ENCODE peak calls at places on chromosomes 12 and 14, in eight cellular contexts. U, M, Z, N, E, W, O and D are unnamed samples. For H3K27me3, the result is how much of the 10 kb centered on the place peaks cover.

GRCh38 chr14:75422169-75422568 is 5.7 kb upstream of the JDP2 start:
- DNase-seq in U (no peak), O (no peak), E (no peak), Z (peak), M (no peak), W (no peak), N (no peak), D (no peak)

GRCh38 chr12:27652174-27652763 is 44.0 kb upstream of the REP15 start:
- DNase-seq in W (peak), N (peak), U (peak), E (peak), Z (peak), M (no peak), O (no peak), D (no peak)

GRCh38 chr12:3168775-3169221 is 91.6 kb downstream of the TSPAN9 start:
- DNase-seq in M (no peak), W (no peak), E (peak), U (no peak), Z (peak), N (no peak), O (peak), D (peak)

GRCh38 chr14:64296561-64296960 is 2.4 kb upstream of the ESR2 start:
- DNase-seq in U (no peak), W (no peak), O (no peak), N (no peak), M (no peak), Z (no peak), E (peak), D (no peak)

GRCh38 chr12:3669594-3669993 is 83.3 kb downstream of the CRACR2A start:
- DNase-seq in O (no peak), E (no peak), W (no peak), M (no peak), N (no peak), U (no peak), Z (no peak), D (no peak)

GRCh38 chr12:15928345-15928744 is 17.2 kb downstream of the DERA start:
- DNase-seq in Z (peak), W (no peak), U (no peak), E (peak), N (no peak), O (no peak), M (no peak), D (no peak)

GRCh38 chr12:46830731-46831334 is 5.0 kb upstream of the SLC38A4 start:
- DNase-seq in E (peak), U (no peak), M (peak), Z (no peak), O (peak), W (no peak), N (no peak), D (no peak)

GRCh38 chr14:103136388-103137271 is 13.4 kb downstream of the TNFAIP2 start:
- DNase-seq in M (no peak), O (peak), W (no peak), N (no peak), E (peak), U (no peak), Z (no peak), D (no peak)

GRCh38 chr12:75660805-75661404 is 149.5 kb upstream of the KRR1 start:
- DNase-seq in E (no peak), W (no peak), N (no peak), Z (no peak), U (no peak), O (no peak), M (no peak), D (no peak)

GRCh38 chr12:31238764-31239387 is 87.1 kb downstream of the SINHCAF start:
- DNase-seq in W (peak), N (peak), U (peak), Z (no peak), E (peak), M (peak), O (peak), D (no peak)

GRCh38 chr12:12839003-12839395 is 25.9 kb downstream of the DDX47 start:
- DNase-seq in W (no peak), Z (no peak), E (no peak), M (no peak), U (no peak), O (no peak), N (no peak), D (no peak)

GRCh38 chr12:75553398-75553797 is 42.0 kb upstream of the KRR1 start:
- DNase-seq in E (no peak), O (no peak), U (peak), N (no peak), W (no peak), M (no peak), Z (no peak), D (no peak)

GRCh38 chr14:52641745-52642144 is 53.6 kb downstream of the ERO1A start:
- DNase-seq in E (no peak), W (no peak), M (no peak), U (no peak), N (no peak), O (no peak), Z (no peak), D (no peak)

GRCh38 chr12:116534341-116535121 is 24.6 kb upstream of the MAP1LC3B2 start:
- DNase-seq in E (no peak), M (no peak), N (no peak), U (no peak), O (no peak), Z (no peak), W (peak), D (no peak)

GRCh38 chr12:5467941-5468340 is 36.0 kb downstream of the NTF3 start:
- DNase-seq in E (no peak), U (no peak), M (no peak), Z (no peak), O (no peak), N (no peak), W (no peak), D (no peak)

GRCh38 chr12:123532808-123533649 is 490 bp downstream of the RILPL1 start:
- DNase-seq in U (no peak), Z (no peak), E (peak), W (no peak), O (peak), N (no peak), M (peak), D (peak)

GRCh38 chr14:88864198-88864597 is 39.7 kb downstream of the TTC8 start:
- DNase-seq in Z (no peak), E (no peak), O (no peak), W (no peak), M (no peak), N (no peak), U (no peak), D (no peak)

GRCh38 chr14:92704821-92705220 is 43.6 kb downstream of the LGMN start:
- DNase-seq in M (no peak), U (no peak), W (no peak), O (no peak), E (no peak), Z (no peak), N (no peak), D (no peak)

GRCh38 chr12:127941332-127941731 is 325.6 kb upstream of the TMEM132C start:
- DNase-seq in W (no peak), N (no peak), E (no peak), Z (no peak), O (no peak), M (no peak), U (no peak), D (no peak)

GRCh38 chr12:92068441-92068840 is 77.2 kb downstream of the BTG1 start:
- DNase-seq in O (no peak), E (peak), N (no peak), U (no peak), W (peak), M (no peak), Z (no peak), D (no peak)

GRCh38 chr14:55123101-55123500 is 6.0 kb upstream of the LGALS3 start:
- DNase-seq in N (no peak), W (peak), Z (peak), E (peak), U (no peak), O (no peak), M (no peak), D (no peak)

GRCh38 chr14:66043921-66044320 is 442.2 kb upstream of the CCDC196 start:
- DNase-seq in Z (no peak), O (no peak), U (no peak), N (no peak), M (no peak), W (no peak), E (peak), D (no peak)

GRCh38 chr12:75479963-75480461 is 543 bp upstream of the GLIPR1 start:
- DNase-seq in N (peak), M (no peak), E (peak), Z (peak), U (no peak), W (no peak), O (no peak), D (peak)

GRCh38 chr12:77232045-77232444 is 166.7 kb upstream of the E2F7 start:
- DNase-seq in M (no peak), O (no peak), U (no peak), E (peak), W (no peak), N (no peak), Z (peak), D (no peak)

GRCh38 chr12:124621296-124621660 is 53.9 kb upstream of the NCOR2 start:
- DNase-seq in O (peak), Z (peak), N (no peak), W (no peak), M (no peak), U (no peak), E (peak), D (no peak)

GRCh38 chr14:26863736-26864135 is 265.9 kb upstream of the NOVA1 start:
- DNase-seq in E (peak), W (no peak), Z (no peak), N (no peak), M (no peak), U (no peak), O (no peak), D (no peak)

GRCh38 chr14:33617154-33617553 is 333.7 kb downstream of the EGLN3 start:
- DNase-seq in N (no peak), W (no peak), O (no peak), E (peak), M (no peak), Z (peak), U (no peak), D (no peak)

GRCh38 chr12:3224530-3224903 is 147.3 kb downstream of the TSPAN9 start:
- DNase-seq in O (no peak), Z (no peak), U (no peak), N (no peak), M (no peak), W (peak), E (no peak), D (no peak)

GRCh38 chr14:24941719-24942118 is 108.2 kb downstream of the STXBP6 start:
- DNase-seq in E (no peak), W (no peak), U (no peak), O (no peak), N (no peak), M (peak), Z (no peak), D (no peak)

GRCh38 chr12:42024495-42024830 is 120.2 kb downstream of the GXYLT1 start:
- DNase-seq in N (no peak), W (no peak), O (no peak), Z (no peak), U (no peak), E (no peak), M (no peak), D (no peak)

GRCh38 chr12:70398002-70398401 is 31.9 kb downstream of the KCNMB4 start:
- DNase-seq in E (no peak), U (peak), W (no peak), M (no peak), O (no peak), Z (no peak), N (no peak), D (no peak)

GRCh38 chr12:12157424-12157823 is 86.7 kb downstream of the BCL2L14 start:
- DNase-seq in M (no peak), E (peak), W (no peak), N (no peak), O (no peak), U (no peak), Z (no peak), D (no peak)

GRCh38 chr14:73467377-73467776 is 9.0 kb upstream of the NUMB start:
- DNase-seq in E (peak), O (no peak), U (no peak), N (no peak), M (no peak), W (no peak), Z (no peak), D (no peak)

GRCh38 chr12:50924439-50925341 is 27.7 kb upstream of the HIGD1C start:
- DNase-seq in W (peak), N (no peak), E (peak), U (peak), O (peak), Z (peak), M (peak), D (peak)

GRCh38 chr14:81946808-81947798 is 413.4 kb upstream of the SEL1L start:
- DNase-seq in M (no peak), E (peak), O (no peak), W (no peak), Z (no peak), N (no peak), U (no peak), D (no peak)

GRCh38 chr12:6336079-6336858 is 5.6 kb downstream of the TNFRSF1A start:
- DNase-seq in W (peak), O (peak), Z (peak), N (peak), U (no peak), E (peak), M (peak), D (no peak)

GRCh38 chr12:5622280-5622679 is 190.4 kb downstream of the NTF3 start:
- DNase-seq in U (no peak), W (no peak), M (no peak), Z (no peak), E (no peak), N (no peak), O (no peak), D (no peak)

GRCh38 chr14:104872469-104873341 is 7.6 kb downstream of the CEP170B start:
- DNase-seq in W (no peak), N (no peak), O (peak), E (peak), Z (no peak), M (peak), U (no peak), D (peak)

GRCh38 chr12:54258286-54258685 is 21.6 kb downstream of the CBX5 start:
- DNase-seq in Z (no peak), E (peak), W (no peak), M (no peak), N (no peak), U (no peak), O (no peak), D (no peak)

GRCh38 chr12:54259194-54260011 is 20.5 kb downstream of the CBX5 start:
- DNase-seq in E (peak), O (peak), Z (no peak), N (peak), U (peak), M (peak), W (peak), D (peak)

GRCh38 chr12:54261817-54262402 is 18.0 kb downstream of the CBX5 start:
- DNase-seq in E (peak), W (no peak), U (no peak), Z (no peak), N (no peak), M (no peak), O (no peak), D (no peak)

GRCh38 chr12:54265364-54265812 is 14.5 kb downstream of the CBX5 start:
- DNase-seq in W (peak), U (peak), Z (no peak), O (no peak), N (no peak), M (no peak), E (no peak), D (no peak)

GRCh38 chr12:54262403-54262925 is 17.5 kb downstream of the CBX5 start:
- DNase-seq in W (no peak), M (no peak), Z (no peak), O (no peak), N (no peak), U (peak), E (peak), D (no peak)
- H3K4me3 ChIP-seq in W (no peak), M (no peak), Z (no peak), O (no peak), N (no peak), U (no peak), E (no peak), D (no peak)

DNA sequence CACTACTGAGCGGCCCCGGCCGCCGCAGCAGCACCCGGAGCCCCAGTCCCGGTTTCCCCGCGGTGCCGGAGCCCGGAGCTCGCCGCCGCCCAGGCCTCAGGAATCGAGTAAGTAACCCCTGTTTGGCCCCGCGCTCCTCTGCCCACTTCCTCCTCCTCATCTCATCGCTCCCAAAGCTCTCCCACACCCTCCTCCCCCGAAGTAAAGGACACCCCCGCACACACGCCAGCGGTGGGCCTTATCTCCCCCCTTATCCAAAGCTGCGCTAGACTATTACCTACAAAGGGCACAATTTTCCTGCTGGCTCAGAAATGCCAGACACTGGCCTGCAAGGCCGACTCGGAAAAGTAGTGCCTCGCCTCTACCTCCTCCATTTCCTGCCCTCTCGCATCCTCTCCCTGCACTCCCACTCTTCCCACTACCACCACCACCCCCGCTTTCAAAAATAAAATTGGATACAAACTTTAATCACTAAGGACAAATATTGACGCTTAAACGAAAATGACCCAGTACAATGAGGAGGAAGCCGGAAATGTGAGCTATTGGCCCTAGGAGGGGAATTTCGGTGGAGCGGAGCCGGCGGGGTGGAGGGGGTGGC is 581 bp upstream of the FOXG1 start:
- DNase-seq in E (peak), N (no peak), Z (no peak), M (peak), O (no peak), U (no peak), W (peak), D (peak)
- H3K27me3 ChIP-seq in E (half or more), N (under half), Z (under half), M (half or more), O (under half), U (under half), W (half or more), D (under half)

GRCh38 chr12:67070307-67070600 is 198.9 kb upstream of the CAND1 start:
- DNase-seq in O (no peak), M (no peak), W (peak), Z (no peak), E (no peak), U (no peak), N (no peak), D (no peak)
- H3K4me3 ChIP-seq in O (no peak), M (no peak), W (no peak), Z (no peak), E (peak), U (no peak), N (no peak), D (no peak)

DNA sequence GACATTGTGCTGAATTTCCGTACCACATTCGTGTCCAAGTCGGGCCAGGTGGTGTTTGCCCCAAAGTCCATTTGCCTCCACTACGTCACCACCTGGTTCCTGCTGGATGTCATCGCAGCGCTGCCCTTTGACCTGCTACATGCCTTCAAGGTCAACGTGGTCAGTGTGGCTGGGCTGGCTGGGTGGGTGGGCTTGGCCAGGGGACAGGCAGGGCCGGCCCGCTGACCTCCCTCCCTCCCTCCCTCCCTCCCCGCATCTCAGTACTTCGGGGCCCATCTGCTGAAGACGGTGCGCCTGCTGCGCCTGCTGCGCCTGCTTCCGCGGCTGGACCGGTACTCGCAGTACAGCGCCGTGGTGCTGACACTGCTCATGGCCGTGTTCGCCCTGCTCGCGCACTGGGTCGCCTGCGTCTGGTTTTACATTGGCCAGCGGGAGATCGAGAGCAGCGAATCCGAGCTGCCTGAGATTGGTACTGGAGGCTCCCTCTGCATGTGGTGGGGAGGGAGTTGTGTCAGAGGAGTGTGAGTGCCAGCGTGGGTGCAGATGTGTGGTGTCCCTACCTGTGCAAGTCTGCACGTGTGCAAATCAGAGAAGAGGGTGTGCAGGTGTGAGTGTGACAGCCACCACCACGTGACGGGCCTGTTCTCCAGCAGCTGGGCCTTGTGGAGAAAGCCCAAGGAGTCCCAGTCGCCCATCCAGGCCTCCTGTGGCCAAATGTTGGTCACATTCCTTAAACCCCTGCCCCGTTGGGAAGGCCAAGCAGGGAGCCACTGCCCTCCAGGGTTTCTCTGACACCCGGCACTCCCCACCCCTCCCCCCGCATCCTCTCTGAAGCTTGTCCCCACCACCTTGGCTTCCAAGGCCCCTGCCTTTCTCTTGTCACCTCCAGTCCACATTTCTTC is 5.3 kb downstream of the KCNH3 start:
- DNase-seq in U (no peak), M (peak), E (no peak), O (no peak), Z (no peak), W (peak), N (no peak), D (no peak)
- H3K27me3 ChIP-seq in U (under half), M (under half), E (half or more), O (under half), Z (under half), W (under half), N (under half), D (under half)

GRCh38 chr12:121673013-121673441 is 3.6 kb upstream of the MORN3 start:
- DNase-seq in M (peak), Z (no peak), W (peak), O (no peak), E (no peak), U (peak), N (no peak), D (no peak)
- H3K4me3 ChIP-seq in M (peak), Z (no peak), W (peak), O (peak), E (peak), U (peak), N (peak), D (peak)

GRCh38 chr12:34393821-34394150 is 371.5 kb downstream of the ALG10 start:
- DNase-seq in N (no peak), M (peak), E (no peak), O (peak), U (no peak), Z (no peak), W (peak), D (no peak)
- H3K27me3 ChIP-seq in N (under half), M (under half), E (under half), O (under half), U (under half), Z (under half), W (half or more), D (under half)

DNA sequence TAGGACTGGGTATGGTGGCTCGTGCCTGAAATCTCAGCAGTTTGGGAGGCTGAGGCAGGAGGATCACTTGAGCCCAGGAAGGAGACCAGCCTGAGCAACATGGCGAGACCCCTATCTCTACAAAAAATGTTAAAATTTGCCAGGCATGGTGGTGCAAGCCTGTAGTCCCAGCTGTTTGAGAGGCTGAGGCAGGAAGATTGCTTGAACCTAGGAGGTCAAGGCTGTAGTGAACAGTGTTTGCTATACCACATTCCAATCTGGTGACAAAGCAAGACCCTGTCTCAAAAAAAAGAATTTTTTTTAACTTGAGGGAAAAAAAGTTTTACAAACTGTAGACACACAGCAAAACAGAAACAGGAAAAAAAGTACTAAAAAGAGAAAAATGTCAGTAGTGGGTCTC is 2.3 kb upstream of the MAP3K9 start:
- DNase-seq in U (no peak), W (no peak), M (no peak), Z (no peak), O (no peak), N (no peak), E (no peak), D (no peak)
- H3K4me3 ChIP-seq in U (no peak), W (no peak), M (no peak), Z (no peak), O (no peak), N (no peak), E (no peak), D (no peak)

DNA sequence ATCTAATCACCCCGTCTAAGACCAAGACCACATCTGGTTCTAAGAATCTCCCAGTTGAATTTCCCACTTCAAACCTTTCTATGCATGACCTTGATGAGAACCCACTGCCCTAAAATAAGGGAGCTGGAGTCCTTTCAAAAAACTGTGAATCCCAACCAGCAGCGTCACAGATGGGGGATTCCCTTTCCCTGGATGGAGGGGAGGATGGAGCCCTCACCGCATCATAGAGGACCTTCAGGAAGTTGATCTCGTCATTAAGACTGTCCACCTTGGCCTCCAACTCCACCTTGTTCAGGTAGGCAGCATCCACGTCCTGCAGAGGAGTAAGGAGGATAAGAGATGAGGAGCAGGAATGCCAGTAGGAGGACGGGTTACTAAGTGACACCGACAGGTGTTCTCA is 4.8 kb downstream of the KRT4 start:
- DNase-seq in W (no peak), U (no peak), O (no peak), Z (no peak), N (no peak), M (no peak), E (no peak), D (no peak)
- H3K27me3 ChIP-seq in W (under half), U (under half), O (under half), Z (under half), N (under half), M (under half), E (under half), D (under half)